ENCODE peak calls at places on chromosomes 7 and 10, in four cellular contexts. S is hepatocyte, B is PC-9, T is fibroblast of lung. E is an unnamed sample.

GRCh38 chr7:140024585-140024984 is 38.2 kb downstream of the PARP12 start:
- DNase-seq in S (no peak), T (no peak), B (no peak), E (no peak)

GRCh38 chr7:129948338-129948737 is 4.4 kb downstream of the UBE2H start:
- DNase-seq in S (no peak), T (no peak), B (peak), E (no peak)

GRCh38 chr7:88522771-88523316 is 216.2 kb upstream of the STEAP4 start:
- DNase-seq in T (no peak), B (no peak), S (no peak), E (no peak)

GRCh38 chr7:150368884-150369739 is 490 bp downstream of the REPIN1 start:
- DNase-seq in S (peak), T (peak), B (peak), E (peak)

GRCh38 chr10:71314028-71314693 is 4.9 kb upstream of the SLC29A3 start:
- DNase-seq in T (peak), S (peak), B (no peak), E (peak)

GRCh38 chr10:2120781-2121180 is 383.5 kb upstream of the ADARB2 start:
- DNase-seq in B (no peak), T (no peak), S (no peak), E (no peak)

GRCh38 chr7:11458736-11459483 is 373.1 kb downstream of the THSD7A start:
- DNase-seq in B (no peak), T (peak), S (no peak), E (peak)

GRCh38 chr7:1248077-1248458 is 15.4 kb downstream of the UNCX start:
- DNase-seq in T (no peak), S (no peak), B (no peak), E (no peak)

GRCh38 chr10:76547352-76547972 is 1090.1 kb downstream of the KCNMA1 start:
- DNase-seq in T (peak), B (peak), S (peak), E (peak)

GRCh38 chr10:71594934-71595571 is 124.5 kb downstream of the C10orf105 start:
- DNase-seq in B (no peak), T (no peak), S (no peak), E (no peak)

DNA sequence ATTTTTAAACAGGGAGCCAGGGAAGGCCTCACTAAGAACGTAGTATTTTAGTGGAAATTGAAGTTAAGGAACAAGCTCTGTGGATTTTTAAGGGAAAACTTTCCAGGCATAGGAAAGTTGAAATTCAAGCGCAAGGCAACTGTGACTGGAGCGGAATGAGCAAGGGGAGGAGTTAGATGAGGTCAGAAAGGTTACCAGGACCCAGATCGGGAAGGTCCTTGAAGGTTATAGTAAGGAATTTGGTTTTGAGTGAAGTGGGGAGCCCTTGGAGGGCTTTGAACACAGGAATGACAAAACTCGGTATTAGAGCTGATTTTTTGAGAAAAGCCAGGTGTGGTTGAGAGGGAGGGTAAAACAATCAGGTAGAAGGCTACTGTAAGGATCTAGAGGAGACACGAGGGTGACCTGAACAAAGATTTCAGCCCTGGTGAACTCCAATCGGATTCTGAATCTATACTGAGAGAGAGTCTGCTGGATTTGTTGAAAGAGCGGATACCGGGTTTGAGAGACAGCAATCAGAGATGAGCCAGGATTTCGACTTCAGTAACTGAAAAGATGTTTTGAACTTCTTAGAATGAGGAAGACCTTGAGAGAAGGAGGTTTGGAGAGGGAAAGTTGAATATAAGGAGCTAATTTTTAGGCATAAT is 1013.9 kb downstream of the NRG3 start:
- DNase-seq in T (no peak), S (no peak), B (no peak), E (no peak)
- H3K4me3 ChIP-seq in T (no peak), S (no peak), B (no peak), E (no peak)

DNA sequence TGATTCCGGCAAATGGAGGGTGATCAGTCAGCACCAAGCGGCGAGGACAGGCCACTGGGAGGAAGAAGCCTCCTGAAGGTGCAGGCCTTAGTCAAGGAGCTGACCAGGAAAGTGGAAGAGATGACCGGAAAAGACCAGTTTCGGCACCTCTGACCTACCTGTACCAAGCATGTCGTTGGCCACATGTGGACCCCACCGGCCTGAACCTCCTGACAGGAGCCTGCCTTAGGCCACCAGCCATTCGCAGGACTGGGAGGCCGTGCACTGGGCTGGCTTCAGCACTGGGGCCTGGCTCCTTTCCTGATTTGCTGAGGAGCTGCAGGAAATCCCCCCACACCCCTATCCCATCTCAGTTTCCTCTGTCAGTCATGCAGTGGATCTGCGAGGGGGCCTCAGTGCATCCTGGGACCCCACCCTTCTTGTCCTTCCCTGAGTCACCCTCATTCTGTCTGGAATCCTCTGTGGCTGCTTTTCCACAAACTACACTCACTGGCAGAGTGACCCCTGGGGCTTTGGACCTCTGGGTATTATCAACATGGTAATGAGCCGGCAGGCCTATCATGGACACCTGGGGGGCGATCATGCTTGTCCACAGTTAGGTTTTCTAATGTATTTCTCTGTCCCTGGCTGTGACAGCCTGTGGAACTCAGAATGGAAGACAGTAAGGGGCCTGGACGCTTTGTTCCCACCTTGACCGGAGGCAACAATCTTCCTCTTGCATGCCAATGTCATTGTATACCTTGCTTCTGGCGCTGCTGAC is 33.0 kb downstream of the RAMP3 start:
- DNase-seq in S (no peak), B (no peak), T (no peak), E (no peak)
- H3K4me3 ChIP-seq in S (no peak), B (no peak), T (no peak), E (no peak)

DNA sequence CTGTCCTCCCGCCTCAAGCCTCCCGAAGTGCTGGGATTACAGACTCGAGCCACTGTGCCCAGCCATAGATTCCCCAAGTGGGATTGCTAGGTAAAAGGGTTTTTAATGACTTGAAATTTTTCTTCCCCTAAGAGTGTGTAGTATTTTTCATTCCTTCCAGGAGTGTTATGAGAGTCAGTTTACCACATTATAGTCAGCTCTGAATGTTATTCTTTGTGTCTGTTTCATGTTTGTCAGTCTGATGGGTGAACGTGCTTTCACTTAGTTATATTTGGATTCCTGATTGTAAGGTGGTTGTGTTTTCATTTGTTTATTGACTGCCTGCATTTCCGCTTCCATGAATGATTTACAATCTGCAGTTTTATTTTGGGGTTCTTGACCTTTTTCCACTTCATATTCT is 6.3 kb downstream of the ZNF212 start:
- DNase-seq in T (no peak), B (peak), S (no peak), E (no peak)
- H3K4me3 ChIP-seq in T (no peak), B (no peak), S (no peak), E (no peak)

GRCh38 chr10:62638062-62638477 is 166.4 kb upstream of the ADO start:
- DNase-seq in T (peak), S (no peak), B (no peak), E (peak)
- H3K4me3 ChIP-seq in T (no peak), S (no peak), B (no peak), E (no peak)

GRCh38 chr10:93436577-93436976 is 45.6 kb downstream of the MYOF start:
- DNase-seq in B (peak), T (peak), S (peak), E (peak)

GRCh38 chr10:93438796-93439253 is 43.3 kb downstream of the MYOF start:
- DNase-seq in S (peak), T (peak), B (peak), E (peak)

GRCh38 chr10:93435621-93436385 is 46.3 kb downstream of the MYOF start:
- DNase-seq in B (peak), S (peak), T (peak), E (peak)

GRCh38 chr10:93437946-93438795 is 44.0 kb downstream of the MYOF start:
- DNase-seq in S (peak), B (peak), T (peak), E (peak)

GRCh38 chr10:93437000-93437945 is 44.9 kb downstream of the MYOF start:
- DNase-seq in B (peak), T (peak), S (peak), E (peak)
- H3K4me3 ChIP-seq in B (peak), T (no peak), S (no peak), E (peak)

E was measured in fibroblast of pulmonary artery.